ENCODE peak calls at places on chromosomes 4 and X, in four cellular contexts. T is posterior cingulate gyrus; D is pancreas; M is central memory CD4-positive, alpha-beta T cell. R is an unnamed sample.

GRCh38 chr4:184896868-184897715 is 71.3 kb upstream of the ACSL1 start:
- DNase-seq in T (no peak), D (no peak), M (no peak), R (no peak)

GRCh38 chr4:1041147-1041935 is 29.9 kb downstream of the FGFRL1 start:
- DNase-seq in T (no peak), D (no peak), M (no peak), R (no peak)

GRCh38 chr4:85498068-85498733 is 23.3 kb downstream of the ARHGAP24 start:
- DNase-seq in T (no peak), D (no peak), M (no peak), R (no peak)

GRCh38 chrX:40173662-40174593 is 76.2 kb upstream of the BCOR start:
- DNase-seq in T (no peak), D (no peak), M (peak), R (no peak)

GRCh38 chrX:56248492-56248891 is 16.3 kb downstream of the KLF8 start:
- DNase-seq in T (peak), D (peak), M (peak), R (no peak)

GRCh38 chr4:91114386-91114785 is 987.2 kb downstream of the CCSER1 start:
- DNase-seq in T (no peak), D (no peak), M (no peak), R (no peak)

GRCh38 chr4:37903901-37904300 is 13.0 kb downstream of the TBC1D1 start:
- DNase-seq in T (no peak), D (no peak), M (no peak), R (no peak)

GRCh38 chr4:143178923-143179322 is 5.8 kb upstream of the USP38 start:
- DNase-seq in T (no peak), D (no peak), M (no peak), R (no peak)

GRCh38 chr4:184401397-184402171 is 72.8 kb downstream of the IRF2 start:
- DNase-seq in T (no peak), D (no peak), M (no peak), R (no peak)

GRCh38 chrX:20594985-20595384 is 328.3 kb upstream of the RPS6KA3 start:
- DNase-seq in T (no peak), D (no peak), M (no peak), R (no peak)

GRCh38 chr4:157994863-157995262 is 178.0 kb downstream of the GASK1B start:
- DNase-seq in T (no peak), D (no peak), M (no peak), R (no peak)

GRCh38 chr4:144948009-144948408 is 150.0 kb downstream of the ANAPC10 start:
- DNase-seq in T (no peak), D (no peak), M (no peak), R (no peak)

GRCh38 chrX:72340572-72340971 is 34.9 kb upstream of the CITED1 start:
- DNase-seq in T (no peak), D (no peak), M (no peak), R (no peak)

GRCh38 chr4:53605783-53606182 is 14.5 kb upstream of the LNX1 start:
- DNase-seq in T (no peak), D (no peak), M (no peak), R (no peak)

GRCh38 chrX:13028871-13029336 is 15.5 kb downstream of the FAM9C start:
- DNase-seq in T (no peak), D (no peak), M (no peak), R (no peak)

GRCh38 chr4:184355111-184355604 is 119.2 kb downstream of the IRF2 start:
- DNase-seq in T (no peak), D (no peak), M (peak), R (no peak)

GRCh38 chr4:40043786-40044185 is 12.9 kb upstream of the N4BP2 start:
- DNase-seq in T (no peak), D (no peak), M (no peak), R (no peak)

GRCh38 chr4:110751991-110752390 is 129.1 kb upstream of the PITX2 start:
- DNase-seq in T (no peak), D (no peak), M (no peak), R (no peak)

GRCh38 chr4:98873059-98873458 is 55.9 kb downstream of the EIF4E start:
- DNase-seq in T (no peak), D (no peak), M (no peak), R (no peak)

GRCh38 chrX:87370865-87371264 is 146.7 kb upstream of the KLHL4 start:
- DNase-seq in T (no peak), D (no peak), M (no peak), R (no peak)

GRCh38 chrX:17596051-17596450 is 141.2 kb upstream of the SCML1 start:
- DNase-seq in T (no peak), D (no peak), M (no peak), R (no peak)

GRCh38 chr4:48030470-48030869 is 13.9 kb downstream of the NIPAL1 start:
- DNase-seq in T (no peak), D (no peak), M (no peak), R (no peak)

GRCh38 chr4:1177274-1178141 is 5.1 kb upstream of the SPON2 start:
- DNase-seq in T (peak), D (no peak), M (no peak), R (peak)

GRCh38 chrX:12421918-12422317 is 283.6 kb downstream of the FRMPD4 start:
- DNase-seq in T (no peak), D (no peak), M (no peak), R (no peak)

GRCh38 chrX:21655901-21656586 is 2.1 kb downstream of the KLHL34 start:
- DNase-seq in T (peak), D (no peak), M (no peak), R (no peak)

GRCh38 chr4:183261953-183262775 is 57.9 kb downstream of the CLDN22 start:
- DNase-seq in T (peak), D (peak), M (peak), R (no peak)

GRCh38 chr4:3879681-3880594 is 113.8 kb downstream of the ADRA2C start:
- DNase-seq in T (no peak), D (no peak), M (peak), R (no peak)

GRCh38 chr4:143399113-143399949 is 62.7 kb downstream of the GAB1 start:
- DNase-seq in T (no peak), D (no peak), M (peak), R (no peak)

GRCh38 chrX:112643721-112644120 is 36.0 kb downstream of the LHFPL1 start:
- DNase-seq in T (no peak), D (no peak), M (no peak), R (no peak)

GRCh38 chr4:38868055-38868965 is 704 bp downstream of the FAM114A1 start:
- DNase-seq in T (no peak), D (peak), M (no peak), R (peak)

GRCh38 chrX:126658447-126658846 is 105.8 kb upstream of the DCAF12L1 start:
- DNase-seq in T (no peak), D (no peak), M (no peak), R (no peak)

GRCh38 chr4:146029147-146029546 is 90.5 kb upstream of the ZNF827 start:
- DNase-seq in T (no peak), D (no peak), M (no peak), R (no peak)

GRCh38 chr4:127188847-127189246 is 443.9 kb upstream of the INTU start:
- DNase-seq in T (no peak), D (no peak), M (no peak), R (no peak)

GRCh38 chrX:39245024-39245423 is 443.8 kb downstream of the MID1IP1 start:
- DNase-seq in T (no peak), D (no peak), M (no peak), R (no peak)

GRCh38 chrX:39772057-39772832 is 325.5 kb downstream of the BCOR start:
- DNase-seq in T (no peak), D (peak), M (peak), R (no peak)

GRCh38 chrX:110442631-110443030 is 84.0 kb downstream of the RTL9 start:
- DNase-seq in T (no peak), D (no peak), M (no peak), R (no peak)